ENCODE peak calls at places on chromosomes 11 and 22, in six cellular contexts. L is hepatocyte, F is tibial artery, S is A673, X is psoas muscle, D is HCT116. W is an unnamed sample. For H3K9me3, the result is how much of the 10 kb centered on the place peaks cover.

GRCh38 chr11:2233693-2234455 is 36.5 kb downstream of the ASCL2 start:
- DNase-seq in L (no peak), F (no peak), S (no peak), X (no peak), D (no peak), W (no peak)

GRCh38 chr11:63212742-63213141 is 30.7 kb downstream of the SLC22A25 start:
- DNase-seq in L (peak), F (no peak), S (peak), X (no peak), D (peak), W (no peak)

GRCh38 chr11:64639885-64640284 is 48.9 kb downstream of the SLC22A12 start:
- DNase-seq in L (no peak), F (no peak), S (no peak), X (no peak), D (no peak), W (no peak)

GRCh38 chr11:60916669-60917206 is 2.8 kb downstream of the TMEM109 start:
- DNase-seq in L (no peak), F (peak), S (no peak), X (no peak), D (no peak), W (no peak)

GRCh38 chr11:107770546-107770945 is 58.7 kb upstream of the SLN start:
- DNase-seq in L (peak), F (no peak), S (peak), X (no peak), D (no peak), W (no peak)

GRCh38 chr22:18023509-18024275 is 669 bp downstream of the MICAL3 start:
- DNase-seq in L (peak), F (peak), S (peak), X (peak), D (peak), W (peak)

GRCh38 chr11:23413057-23413456 is 552.8 kb upstream of the CCDC179 start:
- DNase-seq in L (no peak), F (no peak), S (no peak), X (no peak), D (no peak), W (no peak)

GRCh38 chr11:96085349-96085910 is 161.5 kb upstream of the MTMR2 start:
- DNase-seq in L (no peak), F (no peak), S (no peak), X (no peak), D (no peak), W (no peak)

GRCh38 chr22:22855617-22856308 is 31.9 kb upstream of the IGLL5 start:
- DNase-seq in L (peak), F (no peak), S (peak), X (no peak), D (no peak), W (peak)

GRCh38 chr11:60699282-60699681 is at the start of gene MS4A8:
- DNase-seq in L (no peak), F (no peak), S (peak), X (no peak), D (no peak), W (no peak)

GRCh38 chr11:72091292-72091691 is 10.6 kb downstream of the LRRC51 start:
- DNase-seq in L (peak), F (peak), S (peak), X (peak), D (no peak), W (peak)

GRCh38 chr11:127470485-127470884 is 469.9 kb upstream of the KIRREL3 start:
- DNase-seq in L (peak), F (no peak), S (peak), X (no peak), D (no peak), W (peak)

GRCh38 chr11:125345706-125346561 is 150.1 kb downstream of the FEZ1 start:
- DNase-seq in L (peak), F (peak), S (peak), X (peak), D (no peak), W (peak)

GRCh38 chr11:61149624-61150615 is 11.3 kb downstream of the VPS37C start:
- DNase-seq in L (peak), F (no peak), S (no peak), X (no peak), D (no peak), W (no peak)

GRCh38 chr11:37972691-37973090 is 1374.7 kb upstream of the RAG2 start:
- DNase-seq in L (no peak), F (no peak), S (no peak), X (no peak), D (no peak), W (no peak)

GRCh38 chr11:119745112-119745511 is 16.1 kb upstream of the NECTIN1 start:
- DNase-seq in L (no peak), F (no peak), S (no peak), X (no peak), D (no peak), W (no peak)
- H3K9me3 ChIP-seq in L (under half), F (under half), S (under half), X (under half), D (under half), W (under half)

DNA sequence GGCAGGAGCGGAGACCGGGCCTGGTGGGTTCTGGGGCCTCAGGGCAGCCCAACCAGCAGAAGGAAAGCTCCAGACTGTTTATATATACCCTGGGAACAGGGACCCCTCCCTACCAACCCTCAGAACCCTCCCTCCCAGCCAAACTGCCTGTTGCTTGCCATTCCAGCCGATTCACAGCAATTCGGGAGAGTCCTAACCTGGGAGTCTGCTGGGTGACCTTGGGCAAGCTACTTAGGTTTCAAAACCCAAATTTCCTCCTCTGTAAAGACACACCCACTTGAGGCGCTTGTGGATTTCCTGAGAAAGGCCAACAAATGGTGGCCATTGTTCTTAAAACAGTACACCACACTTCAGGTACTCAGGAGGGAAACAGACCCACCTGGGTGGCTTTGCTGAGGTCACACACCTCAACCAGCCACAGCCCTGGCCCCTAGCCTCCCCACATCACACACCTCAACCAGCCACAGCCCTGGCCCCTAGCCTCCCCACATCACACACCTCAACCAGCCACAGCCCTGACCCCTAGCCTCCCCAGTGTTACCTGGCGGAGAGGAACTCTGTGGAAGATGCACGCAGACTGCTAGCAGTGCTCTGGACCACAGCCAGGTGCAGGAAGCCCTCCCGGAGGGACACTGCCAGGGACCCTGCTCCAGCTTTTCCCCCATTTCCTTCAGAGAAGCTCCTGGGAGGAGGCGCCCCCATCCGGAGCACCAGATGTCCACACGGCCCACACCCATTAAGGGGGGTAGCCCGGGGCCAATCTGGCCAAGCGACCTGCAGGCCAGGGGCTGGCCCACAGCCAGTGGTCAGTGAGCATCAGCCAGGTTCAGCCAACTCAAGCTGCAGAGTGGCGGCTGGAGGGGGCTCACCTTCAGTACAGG is 6.2 kb downstream of the SHISA8 start:
- DNase-seq in L (no peak), F (no peak), S (no peak), X (no peak), D (no peak), W (peak)
- TF ChIP-seq CTCF in L (no peak), F (no peak), S (no peak), X (no peak), D (no peak), W (no peak)

GRCh38 chr11:50074161-50074560 is 41.5 kb downstream of the OR4C45 start:
- DNase-seq in L (no peak), F (no peak), S (no peak), X (no peak), D (no peak), W (no peak)
- H3K9me3 ChIP-seq in L (under half), F (under half), S (half or more), X (under half), D (under half), W (half or more)

GRCh38 chr11:69312418-69313399 is 18.8 kb downstream of the MYEOV start:
- DNase-seq in L (no peak), F (peak), S (peak), X (no peak), D (no peak), W (no peak)

GRCh38 chr11:69310351-69310750 is 16.4 kb downstream of the MYEOV start:
- DNase-seq in L (no peak), F (peak), S (no peak), X (no peak), D (no peak), W (peak)

GRCh38 chr11:69309800-69310280 is 15.9 kb downstream of the MYEOV start:
- DNase-seq in L (no peak), F (peak), S (no peak), X (no peak), D (no peak), W (peak)

GRCh38 chr11:69310934-69311766 is 17.2 kb downstream of the MYEOV start:
- DNase-seq in L (no peak), F (peak), S (no peak), X (no peak), D (no peak), W (no peak)

GRCh38 chr11:69311767-69312385 is 17.9 kb downstream of the MYEOV start:
- DNase-seq in L (peak), F (peak), S (peak), X (no peak), D (no peak), W (no peak)
- TF ChIP-seq CTCF in L (no peak), F (no peak), S (no peak), X (no peak), D (no peak), W (no peak)

GRCh38 chr11:93974759-93975158 is 46.4 kb upstream of the HEPHL1 start:
- DNase-seq in L (no peak), F (no peak), S (no peak), X (no peak), D (no peak), W (no peak)
- H3K9me3 ChIP-seq in L (under half), F (under half), S (under half), X (under half), D (under half), W (under half)

GRCh38 chr11:74611369-74611861 is 19.0 kb downstream of the POLD3 start:
- DNase-seq in L (peak), F (no peak), S (peak), X (no peak), D (peak), W (no peak)
- TF ChIP-seq CTCF in L (peak), F (peak), S (peak), X (peak), D (peak), W (no peak)

DNA sequence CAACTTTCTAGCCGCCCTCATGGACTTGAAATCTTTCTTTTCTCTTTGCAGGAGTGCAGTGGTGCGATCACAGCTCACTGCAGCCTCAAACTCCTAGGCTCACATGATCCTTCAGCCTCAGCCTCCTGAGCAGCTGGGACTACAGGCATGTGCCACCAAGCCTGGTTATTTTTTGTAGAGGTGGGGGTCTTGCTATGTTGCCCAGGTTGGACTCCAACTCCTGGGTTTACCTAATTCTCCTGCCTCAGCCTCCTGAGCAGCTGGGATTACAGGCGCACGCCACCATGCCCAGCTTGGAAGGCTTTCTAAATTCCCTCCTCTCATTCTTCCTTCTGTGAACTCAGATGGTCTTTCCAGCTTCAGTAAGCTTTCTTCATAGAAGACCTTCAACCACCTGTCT is 4.7 kb upstream of the APOA1 start:
- DNase-seq in L (no peak), F (no peak), S (no peak), X (no peak), D (no peak), W (no peak)
- H3K9me3 ChIP-seq in L (under half), F (under half), S (under half), X (under half), D (under half), W (under half)

W was measured in mucosa of descending colon.